ENCODE peak calls at places on chromosomes 12 and 14, in five cellular contexts. Z, M, G, J and O are unnamed samples.

GRCh38 chr14:48454887-48455286 is 779.5 kb upstream of the MDGA2 start:
- DNase-seq in Z (no peak), M (no peak), G (no peak), J (no peak), O (no peak)

GRCh38 chr14:74825008-74825407 is 50.9 kb downstream of the PROX2 start:
- DNase-seq in Z (no peak), M (peak; percentile 24), G (no peak), J (no peak), O (no peak)

GRCh38 chr14:90811641-90812040 is 4.6 kb downstream of the TTC7B start:
- DNase-seq in Z (no peak), M (no peak), G (no peak), J (no peak), O (no peak)

GRCh38 chr12:68031881-68032739 is 42.9 kb downstream of the IFNG-AS1 start:
- DNase-seq in Z (no peak), M (no peak), G (no peak), J (no peak), O (no peak)

GRCh38 chr14:89137514-89138163 is 279.4 kb downstream of the FOXN3 start:
- DNase-seq in Z (peak; percentile 86), M (no peak), G (peak; percentile 4), J (peak; percentile 92), O (no peak)

GRCh38 chr12:32490801-32491200 is 91.4 kb downstream of the FGD4 start:
- DNase-seq in Z (no peak), M (no peak), G (no peak), J (no peak), O (no peak)

GRCh38 chr12:114904254-114905003 is 220.5 kb upstream of the TBX3 start:
- DNase-seq in Z (no peak), M (no peak), G (no peak), J (no peak), O (no peak)

GRCh38 chr12:45268672-45269406 is 52.9 kb downstream of the ANO6 start:
- DNase-seq in Z (peak; percentile 85), M (no peak), G (no peak), J (peak; percentile 76), O (peak; percentile 19)

GRCh38 chr12:12900786-12901157 is 9.4 kb downstream of the GPRC5A start:
- DNase-seq in Z (no peak), M (no peak), G (no peak), J (no peak), O (no peak)

GRCh38 chr14:97010491-97011160 is 213.4 kb downstream of the VRK1 start:
- DNase-seq in Z (no peak), M (no peak), G (no peak), J (no peak), O (no peak)

GRCh38 chr14:64465208-64465821 is at the start of gene AKAP5:
- DNase-seq in Z (peak; percentile 30), M (peak; percentile 85), G (peak; percentile 67), J (peak; percentile 69), O (peak; percentile 81)

GRCh38 chr14:104723651-104724406 is at the start of gene ADSS1:
- DNase-seq in Z (peak; percentile 61), M (peak; percentile 85), G (no peak), J (peak; percentile 74), O (peak; percentile 72)

GRCh38 chr12:34604631-34605509 is 582.6 kb downstream of the ALG10 start:
- DNase-seq in Z (no peak), M (no peak), G (no peak), J (no peak), O (no peak)

GRCh38 chr12:123971770-123972447 is 722 bp downstream of the CCDC92 start:
- DNase-seq in Z (peak; percentile 32), M (peak; percentile 45), G (peak; percentile 32), J (peak; percentile 58), O (peak; percentile 68)

GRCh38 chr12:80829767-80830166 is 108.0 kb downstream of the LIN7A start:
- DNase-seq in Z (no peak), M (no peak), G (no peak), J (no peak), O (no peak)

GRCh38 chr12:62914443-62914909 is 20.5 kb downstream of the PPM1H start:
- DNase-seq in Z (no peak), M (no peak), G (no peak), J (no peak), O (no peak)

GRCh38 chr14:76958975-76959710 is 69.4 kb downstream of the IRF2BPL start:
- DNase-seq in Z (peak; percentile 46), M (peak; percentile 30), G (no peak), J (peak; percentile 76), O (no peak)

GRCh38 chr14:22887260-22887989 is 4.4 kb downstream of the REM2 start:
- DNase-seq in Z (peak; percentile 94), M (peak; percentile 64), G (no peak), J (peak; percentile 68), O (no peak)

GRCh38 chr14:101836131-101836530 is 74.6 kb downstream of the PPP2R5C start:
- DNase-seq in Z (no peak), M (no peak), G (no peak), J (no peak), O (no peak)

GRCh38 chr14:51521764-51522163 is 129.9 kb upstream of the FRMD6 start:
- DNase-seq in Z (no peak), M (no peak), G (no peak), J (no peak), O (no peak)

GRCh38 chr14:104650057-104650980 is 39.1 kb upstream of the INF2 start:
- DNase-seq in Z (no peak), M (peak; percentile 89), G (peak; percentile 17), J (peak; percentile 83), O (peak; percentile 78)

GRCh38 chr12:108306014-108306501 is 33.1 kb downstream of the CMKLR1 start:
- DNase-seq in Z (no peak), M (no peak), G (peak; percentile 50), J (no peak), O (peak; percentile 66)

GRCh38 chr12:111529424-111530368 is 69.4 kb downstream of the ATXN2 start:
- DNase-seq in Z (peak; percentile 58), M (peak; percentile 77), G (peak; percentile 15), J (peak; percentile 68), O (peak; percentile 69)

GRCh38 chr14:23164250-23164649 is 19.2 kb downstream of the SLC7A8 start:
- DNase-seq in Z (no peak), M (no peak), G (no peak), J (no peak), O (no peak)

GRCh38 chr14:89667983-89668382 is 250.9 kb upstream of the FOXN3 start:
- DNase-seq in Z (no peak), M (no peak), G (no peak), J (no peak), O (no peak)

GRCh38 chr14:99318091-99318958 is 46.3 kb upstream of the BCL11B start:
- DNase-seq in Z (no peak), M (no peak), G (no peak), J (peak; percentile 52), O (no peak)

GRCh38 chr12:131087302-131087818 is 133.7 kb downstream of the ADGRD1 start:
- DNase-seq in Z (no peak), M (no peak), G (no peak), J (peak; percentile 0), O (no peak)

GRCh38 chr12:131681257-131681620 is 29.7 kb upstream of the SFSWAP start:
- DNase-seq in Z (no peak), M (no peak), G (no peak), J (no peak), O (no peak)

GRCh38 chr12:75236206-75236605 is 26.6 kb upstream of the KCNC2 start:
- DNase-seq in Z (no peak), M (no peak), G (no peak), J (no peak), O (no peak)

GRCh38 chr14:100972134-100972905 is 68.8 kb upstream of the RTL1 start:
- DNase-seq in Z (no peak), M (no peak), G (no peak), J (no peak), O (no peak)

GRCh38 chr12:116441292-116441691 is 117.9 kb upstream of the MAP1LC3B2 start:
- DNase-seq in Z (no peak), M (no peak), G (no peak), J (no peak), O (peak; percentile 15)

GRCh38 chr12:124939428-124940142 is 25.1 kb upstream of the UBC start:
- DNase-seq in Z (peak; percentile 90), M (peak; percentile 85), G (no peak), J (peak; percentile 92), O (peak; percentile 90)

GRCh38 chr12:123094349-123095073 is 56.4 kb downstream of the PITPNM2 start:
- DNase-seq in Z (peak; percentile 38), M (no peak), G (no peak), J (peak; percentile 77), O (no peak)

GRCh38 chr14:92783813-92784431 is 10.2 kb upstream of the GOLGA5 start:
- DNase-seq in Z (peak; percentile 67), M (peak; percentile 66), G (no peak), J (peak; percentile 45), O (peak; percentile 62)

GRCh38 chr12:12474931-12475485 is 87.7 kb downstream of the DUSP16 start:
- DNase-seq in Z (no peak), M (no peak), G (no peak), J (no peak), O (no peak)